ENCODE peak calls at places on chromosomes 5 and 9, in six cellular contexts. J, B, A, E, C and M are unnamed samples.

GRCh38 chr9:135073081-135073740 is 14.3 kb upstream of the OLFM1 start:
- DNase-seq in C (no peak), A (peak), E (no peak), B (no peak), J (no peak), M (no peak)

GRCh38 chr9:70043689-70044449 is at the start of gene MAMDC2:
- DNase-seq in J (peak), A (peak), C (peak), E (no peak), B (peak), M (peak)

GRCh38 chr9:34546834-34547827 is 24.3 kb upstream of the ENHO start:
- DNase-seq in C (peak), E (peak), B (peak), A (peak), J (no peak), M (peak)

GRCh38 chr5:1474875-1475543 is 29.8 kb upstream of the SLC6A3 start:
- DNase-seq in J (peak), E (no peak), A (no peak), C (no peak), B (no peak), M (no peak)

GRCh38 chr5:124997186-124997893 is 250.9 kb upstream of the ZNF608 start:
- DNase-seq in E (no peak), B (no peak), A (no peak), J (no peak), C (peak), M (no peak)

GRCh38 chr9:115416299-115416698 is 298.3 kb upstream of the TNC start:
- DNase-seq in E (no peak), C (no peak), J (no peak), B (no peak), A (no peak), M (no peak)

GRCh38 chr9:96621619-96622018 is 2.0 kb upstream of the CDC14B start:
- DNase-seq in E (no peak), J (no peak), C (no peak), B (no peak), A (no peak), M (peak)

GRCh38 chr9:37936965-37937364 is 33.0 kb upstream of the SLC25A51 start:
- DNase-seq in E (no peak), C (peak), A (no peak), J (no peak), B (peak), M (peak)

GRCh38 chr5:158384535-158385421 is 525.8 kb upstream of the CLINT1 start:
- DNase-seq in C (peak), J (no peak), A (peak), E (no peak), B (no peak), M (no peak)

GRCh38 chr5:57695179-57695578 is 212.6 kb upstream of the ACTBL2 start:
- DNase-seq in E (no peak), A (no peak), J (no peak), B (no peak), C (no peak), M (no peak)

GRCh38 chr5:129406440-129406839 is 53.7 kb upstream of the ADAMTS19 start:
- DNase-seq in J (no peak), C (no peak), A (no peak), B (no peak), E (no peak), M (no peak)

GRCh38 chr9:128175102-128175563 is 15.1 kb downstream of the BBLN start:
- DNase-seq in J (no peak), A (no peak), B (no peak), E (no peak), C (peak), M (no peak)

GRCh38 chr9:37976714-37977477 is 73.0 kb upstream of the SLC25A51 start:
- DNase-seq in E (no peak), B (no peak), A (peak), J (peak), C (peak), M (no peak)

GRCh38 chr5:150662731-150663516 is 1.9 kb downstream of the MYOZ3 start:
- DNase-seq in C (no peak), B (no peak), J (no peak), A (no peak), E (no peak), M (peak)

GRCh38 chr9:78397045-78397843 is 100.3 kb downstream of the PSAT1 start:
- DNase-seq in J (no peak), A (no peak), E (no peak), B (peak), C (no peak), M (peak)

GRCh38 chr9:33787839-33788238 is 7.5 kb upstream of the PRSS3 start:
- DNase-seq in E (no peak), J (no peak), B (no peak), C (no peak), A (no peak), M (no peak)

GRCh38 chr5:98069876-98070512 is 703.5 kb upstream of the RGMB start:
- DNase-seq in J (no peak), A (no peak), B (no peak), E (no peak), C (peak), M (no peak)

GRCh38 chr5:107456281-107456715 is 214.4 kb downstream of the EFNA5 start:
- DNase-seq in C (no peak), B (no peak), A (no peak), E (no peak), J (no peak), M (no peak)

GRCh38 chr9:85599540-85600140 is 142.1 kb downstream of the AGTPBP1 start:
- DNase-seq in C (peak), A (no peak), J (no peak), E (no peak), B (no peak), M (no peak)

GRCh38 chr5:78518365-78519197 is 130.0 kb downstream of the LHFPL2 start:
- DNase-seq in J (no peak), C (peak), A (peak), B (no peak), E (no peak), M (peak)

GRCh38 chr9:34578241-34579096 is 11.1 kb downstream of the CNTFR start:
- DNase-seq in B (peak), J (no peak), C (peak), E (no peak), A (no peak), M (peak)

GRCh38 chr9:16363916-16364315 is 506.6 kb downstream of the BNC2 start:
- DNase-seq in C (no peak), A (no peak), E (no peak), J (no peak), B (no peak), M (no peak)

GRCh38 chr9:1580215-1580614 is 434.9 kb upstream of the SMARCA2 start:
- DNase-seq in E (no peak), J (no peak), A (no peak), B (no peak), C (no peak), M (no peak)

GRCh38 chr5:52342361-52342760 is 445.4 kb upstream of the ITGA1 start:
- DNase-seq in J (no peak), E (no peak), C (no peak), A (no peak), B (no peak), M (no peak)

GRCh38 chr5:103867857-103868598 is 305.4 kb upstream of the NUDT12 start:
- DNase-seq in B (no peak), A (no peak), E (no peak), J (no peak), C (no peak), M (no peak)

GRCh38 chr9:93501406-93501805 is 48.0 kb upstream of the FAM120AOS start:
- DNase-seq in B (no peak), A (no peak), E (peak), J (no peak), C (peak), M (no peak)

GRCh38 chr9:131598121-131598520 is 52.8 kb downstream of the PRRT1B start:
- DNase-seq in C (no peak), J (peak), A (peak), B (no peak), E (no peak), M (no peak)

GRCh38 chr9:131595771-131596743 is 50.7 kb downstream of the PRRT1B start:
- DNase-seq in E (no peak), A (no peak), J (no peak), B (no peak), C (no peak), M (no peak)

GRCh38 chr9:131594906-131595675 is 49.8 kb downstream of the PRRT1B start:
- DNase-seq in E (no peak), B (no peak), A (no peak), C (no peak), J (no peak), M (no peak)

GRCh38 chr9:131593936-131594665 is 48.8 kb downstream of the PRRT1B start:
- DNase-seq in J (no peak), A (no peak), B (no peak), E (no peak), C (no peak), M (no peak)

DNA sequence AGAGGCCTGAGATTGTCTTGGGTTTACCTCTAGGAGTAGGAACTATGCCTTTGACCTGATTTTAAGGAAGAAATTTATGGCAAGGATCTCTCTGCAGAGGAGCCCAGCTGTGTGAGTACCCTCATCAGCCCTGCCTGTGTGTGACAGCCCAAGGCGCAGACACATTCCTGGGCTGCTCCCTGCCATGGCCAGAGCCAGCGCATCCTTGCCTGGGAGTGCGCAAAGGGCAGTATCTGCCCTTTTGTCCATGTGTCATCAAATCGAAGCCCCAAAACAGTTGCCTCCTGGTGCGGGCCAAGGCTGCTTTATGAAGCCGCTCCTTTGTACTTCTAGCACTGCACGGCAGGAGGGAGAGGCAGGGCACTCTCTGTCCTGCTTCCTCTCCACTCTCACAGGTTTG is 51.9 kb downstream of the PRRT1B start:
- DNase-seq in E (no peak), A (no peak), C (no peak), J (no peak), B (no peak), M (no peak)
- H3K4me3 ChIP-seq in E (no peak), A (no peak), C (no peak), J (no peak), B (no peak), M (no peak)

GRCh38 chr9:72046593-72047456 is 13.6 kb downstream of the C9orf57 start:
- DNase-seq in J (no peak), C (no peak), B (no peak), E (no peak), A (no peak), M (no peak)

GRCh38 chr9:72041775-72042194 is 18.6 kb downstream of the C9orf57 start:
- DNase-seq in E (no peak), A (peak), C (peak), B (no peak), J (peak), M (no peak)

GRCh38 chr9:72041369-72041768 is 19.0 kb downstream of the C9orf57 start:
- DNase-seq in B (no peak), A (no peak), E (no peak), J (no peak), C (no peak), M (no peak)

GRCh38 chr9:72042928-72043327 is 17.5 kb downstream of the C9orf57 start:
- DNase-seq in A (no peak), J (no peak), E (no peak), C (no peak), B (no peak), M (no peak)

DNA sequence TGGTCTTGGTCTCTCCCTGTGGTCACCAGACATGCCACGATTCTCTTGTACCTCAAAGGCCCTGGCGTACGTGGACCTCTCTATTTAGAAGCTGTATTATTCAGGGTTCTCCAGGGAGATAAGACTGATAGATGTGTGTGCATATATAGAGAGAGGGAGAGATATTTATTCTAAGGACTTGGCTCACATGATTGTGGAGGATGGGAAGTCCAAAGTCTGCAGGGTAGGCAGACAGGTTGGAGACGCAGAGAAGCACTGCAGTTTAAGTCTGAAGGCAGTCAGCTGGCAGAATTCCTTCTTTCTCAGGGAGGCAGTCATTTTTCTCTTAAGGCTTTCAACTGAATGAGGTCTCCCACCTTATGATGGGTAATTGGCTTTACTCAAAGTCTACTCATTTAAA is 16.3 kb downstream of the C9orf57 start:
- DNase-seq in C (no peak), B (no peak), A (no peak), J (no peak), E (no peak), M (no peak)
- H3K4me3 ChIP-seq in C (no peak), B (no peak), A (no peak), J (no peak), E (no peak), M (no peak)

DNA sequence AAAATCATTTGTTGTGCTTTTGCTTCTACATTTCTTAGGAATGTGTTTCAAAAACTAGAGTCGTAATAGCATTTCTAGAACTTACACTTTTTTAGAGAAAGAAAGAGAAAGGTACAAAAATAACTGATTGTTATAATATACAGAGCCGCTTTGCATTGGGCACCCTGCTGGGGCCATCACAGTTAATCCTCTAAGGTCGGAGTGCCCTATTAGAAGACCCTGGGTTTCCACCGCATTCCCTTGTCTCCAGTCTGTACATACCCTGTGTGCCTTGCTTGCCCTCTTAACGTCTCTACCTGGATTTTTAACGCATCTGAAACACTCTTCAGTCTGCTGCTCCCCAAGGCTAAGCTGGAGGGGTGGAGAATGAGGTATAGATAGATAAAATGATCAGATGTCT is 1.3 kb downstream of the MARVELD2 start:
- DNase-seq in A (no peak), J (no peak), E (no peak), B (peak), C (no peak), M (peak)
- H3K4me3 ChIP-seq in A (no peak), J (peak), E (no peak), B (peak), C (no peak), M (no peak)

GRCh38 chr5:127741412-127741811 is 38.2 kb downstream of the CCDC192 start:
- DNase-seq in C (no peak), A (no peak), J (no peak), E (no peak), B (no peak), M (no peak)

DNA sequence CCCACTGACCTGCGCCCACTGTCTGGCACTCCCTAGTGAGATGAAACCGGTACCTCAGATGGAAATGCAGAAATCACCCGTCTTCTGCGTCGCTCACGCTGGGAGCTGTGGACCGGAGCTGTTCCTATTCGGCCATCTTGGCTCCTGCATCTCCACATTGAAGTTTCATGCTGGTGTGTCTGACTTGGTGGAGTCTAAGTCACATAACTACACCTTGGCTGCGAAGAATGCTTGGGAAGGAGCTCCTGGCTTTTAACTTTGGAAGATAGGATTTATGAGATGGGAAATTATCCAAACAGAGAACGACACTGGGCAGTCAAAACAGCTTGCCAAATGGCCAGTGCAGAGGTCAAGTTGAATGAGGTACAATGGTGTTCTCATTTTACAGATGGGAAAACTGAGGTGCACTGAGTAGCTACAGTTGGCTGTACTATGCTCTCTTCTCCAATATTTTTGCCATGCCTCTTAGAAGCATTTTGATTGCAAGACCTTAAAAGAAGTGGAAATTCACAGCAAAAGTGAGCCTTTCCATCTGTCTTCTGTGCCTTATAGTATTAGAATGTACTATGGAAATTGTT is 36.7 kb downstream of the CCDC192 start:
- DNase-seq in A (no peak), C (no peak), B (no peak), J (no peak), E (no peak), M (peak)
- H3K4me3 ChIP-seq in A (no peak), C (no peak), B (peak), J (no peak), E (no peak), M (no peak)